ENCODE peak calls at places on chromosome 13, in four cellular contexts. L, Z, A and Q are unnamed samples. For H3K9me3, the result is how much of the 10 kb centered on the place peaks cover.

GRCh38 chr13:94552095-94552494 is 43.9 kb downstream of the TGDS start:
- DNase-seq in L (no peak), Z (no peak), A (no peak), Q (no peak)

GRCh38 chr13:23657056-23657455 is 86.8 kb downstream of the TNFRSF19 start:
- DNase-seq in L (no peak), Z (no peak), A (no peak), Q (no peak)

GRCh38 chr13:27953671-27954405 is 15.3 kb downstream of the CDX2 start:
- DNase-seq in L (peak), Z (peak), A (peak), Q (peak)

GRCh38 chr13:48072787-48073186 is 22.1 kb downstream of the MED4 start:
- DNase-seq in L (no peak), Z (no peak), A (no peak), Q (no peak)

GRCh38 chr13:99124695-99125334 is 75.8 kb upstream of the UBAC2 start:
- DNase-seq in L (no peak), Z (no peak), A (no peak), Q (peak)

GRCh38 chr13:95477187-95477586 is 75.3 kb upstream of the CLDN10 start:
- DNase-seq in L (no peak), Z (no peak), A (no peak), Q (no peak)

GRCh38 chr13:93872376-93872775 is 607.1 kb downstream of the DCT start:
- DNase-seq in L (no peak), Z (no peak), A (no peak), Q (no peak)

GRCh38 chr13:36297600-36298338 is at the start of gene CCDC169:
- DNase-seq in L (peak), Z (peak), A (peak), Q (peak)

GRCh38 chr13:98492335-98493034 is 84.4 kb downstream of the STK24 start:
- DNase-seq in L (peak), Z (no peak), A (no peak), Q (no peak)

GRCh38 chr13:101942038-101942437 is 459.8 kb downstream of the FGF14 start:
- DNase-seq in L (peak), Z (no peak), A (no peak), Q (peak)

GRCh38 chr13:110790371-110790770 is 76.9 kb downstream of the ING1 start:
- DNase-seq in L (no peak), Z (no peak), A (no peak), Q (no peak)

GRCh38 chr13:60020288-60020687 is 143.4 kb downstream of the DIAPH3 start:
- DNase-seq in L (no peak), Z (no peak), A (no peak), Q (no peak)

GRCh38 chr13:30022256-30022655 is 171.8 kb upstream of the UBL3 start:
- DNase-seq in L (no peak), Z (no peak), A (no peak), Q (no peak)

DNA sequence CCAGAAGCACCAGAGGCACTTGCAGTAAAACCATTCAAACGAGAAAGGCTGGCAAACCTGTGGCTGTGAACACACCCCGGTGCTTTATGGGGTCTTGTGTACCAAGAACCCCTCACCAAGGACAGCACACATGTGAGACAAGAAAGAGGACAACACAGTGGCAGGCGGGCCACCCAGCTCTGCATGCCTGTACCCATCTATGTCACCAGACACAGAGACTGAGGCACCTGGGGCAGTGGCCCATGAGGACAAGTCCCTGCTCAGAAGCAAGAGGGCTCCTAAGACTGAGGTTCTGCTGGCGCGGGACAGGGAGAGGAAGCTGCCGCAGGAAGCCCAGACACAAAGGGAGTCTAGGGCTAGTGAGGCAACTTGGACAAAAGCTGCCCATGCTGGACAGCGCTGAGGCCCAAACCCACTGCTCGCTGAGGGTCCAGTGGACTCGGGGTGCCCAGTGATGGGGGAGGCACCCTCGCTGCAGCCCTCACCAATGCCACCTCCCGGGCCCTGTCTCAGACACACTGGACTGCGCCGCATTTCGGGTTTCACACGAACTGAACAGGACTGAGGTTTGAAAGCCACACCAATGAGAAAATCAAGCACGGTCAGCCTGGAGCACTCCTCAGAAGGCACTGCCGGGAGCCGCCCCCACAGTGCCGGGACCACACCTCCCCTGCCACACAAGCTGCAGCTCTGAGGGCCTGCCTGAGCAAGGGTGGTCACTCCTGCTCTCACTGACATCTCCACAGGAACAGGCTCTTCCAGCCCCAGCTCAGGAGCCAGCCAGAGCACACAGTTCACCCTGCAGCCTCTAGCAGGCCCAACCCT is 232.7 kb downstream of the TUBA3C start:
- DNase-seq in L (no peak), Z (peak), A (no peak), Q (no peak)
- H3K9me3 ChIP-seq in L (under half), Z (under half), A (under half), Q (under half)

GRCh38 chr13:112229992-112230872 is 145.9 kb upstream of the SPACA7 start:
- DNase-seq in L (no peak), Z (no peak), A (no peak), Q (no peak)

GRCh38 chr13:112233716-112234115 is 142.4 kb upstream of the SPACA7 start:
- DNase-seq in L (no peak), Z (no peak), A (no peak), Q (no peak)

GRCh38 chr13:112233256-112233655 is 142.9 kb upstream of the SPACA7 start:
- DNase-seq in L (no peak), Z (no peak), A (no peak), Q (no peak)

GRCh38 chr13:112229445-112229844 is 146.7 kb upstream of the SPACA7 start:
- DNase-seq in L (no peak), Z (no peak), A (no peak), Q (no peak)

DNA sequence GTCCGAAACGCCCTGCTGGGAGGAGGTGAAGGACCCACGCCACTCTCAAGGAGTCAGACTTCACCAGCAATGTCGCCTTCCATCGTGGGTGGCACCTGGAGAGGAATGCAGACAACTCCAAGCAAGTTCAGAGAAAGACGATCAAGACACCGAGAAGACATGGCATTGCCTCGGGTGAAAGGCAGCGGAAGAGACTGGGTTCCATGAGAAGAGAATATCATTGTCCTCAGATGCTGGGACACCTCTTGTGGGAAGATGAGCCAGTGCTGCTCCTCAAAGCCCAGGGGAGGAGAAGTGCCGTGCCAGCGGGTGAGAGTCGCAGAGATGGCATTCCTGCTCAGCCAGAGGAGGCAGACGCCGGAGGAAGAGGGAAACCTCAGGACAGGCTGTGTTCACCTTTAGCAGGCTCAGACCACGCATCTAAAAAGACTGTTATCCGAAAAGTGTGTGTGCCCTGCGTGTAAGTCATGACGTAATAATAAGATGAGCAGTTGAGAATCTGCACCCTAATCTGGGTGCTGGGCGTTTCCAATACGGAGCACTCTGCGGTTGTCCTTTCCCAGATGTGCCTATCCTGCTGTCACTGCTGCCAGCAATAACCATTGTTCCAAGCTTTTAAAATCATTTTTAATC is 144.6 kb upstream of the SPACA7 start:
- DNase-seq in L (no peak), Z (no peak), A (no peak), Q (no peak)
- H3K9me3 ChIP-seq in L (under half), Z (under half), A (under half), Q (under half)

DNA sequence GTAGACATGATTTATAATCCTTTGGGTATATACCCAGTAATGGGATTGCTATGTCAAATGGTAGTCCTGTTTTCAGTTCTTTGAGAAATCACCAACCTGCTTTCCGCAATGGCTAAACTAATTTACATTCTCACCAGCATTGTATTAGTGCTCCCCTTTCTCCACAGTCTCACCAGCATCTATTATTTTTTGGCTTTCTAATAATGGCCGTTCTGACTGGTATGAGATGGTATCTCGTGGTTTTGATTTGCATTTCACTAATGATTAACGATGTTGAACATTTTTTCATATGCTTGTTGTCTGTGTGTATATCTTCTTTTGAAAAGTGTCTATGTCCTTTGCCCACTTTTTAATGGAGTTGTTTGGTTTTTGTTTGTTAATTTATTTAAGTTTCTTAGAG is 165.1 kb downstream of the PDS5B start:
- DNase-seq in L (no peak), Z (no peak), A (no peak), Q (no peak)
- H3K9me3 ChIP-seq in L (under half), Z (under half), A (under half), Q (under half)

DNA sequence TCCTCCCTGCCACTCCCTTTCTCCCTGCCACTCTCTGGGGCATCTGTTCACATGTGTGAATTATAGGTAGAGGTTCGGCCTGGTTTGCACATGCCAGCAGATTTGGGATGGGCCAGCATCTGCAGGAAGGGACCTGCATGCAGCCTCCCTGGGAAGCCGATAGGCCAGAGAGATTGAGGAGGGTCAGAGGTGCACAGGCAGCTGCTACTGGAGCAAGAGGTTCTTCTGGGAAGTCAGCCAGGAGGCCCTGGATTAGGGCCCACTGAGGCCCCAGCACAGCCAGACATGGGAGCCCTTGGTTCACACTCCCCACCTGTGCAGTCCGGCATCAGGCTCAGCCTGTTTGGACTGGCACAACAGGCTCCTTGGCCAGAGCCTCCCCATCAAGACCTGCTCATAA is 12.1 kb downstream of the TUBA3C start:
- DNase-seq in L (no peak), Z (no peak), A (no peak), Q (no peak)
- H3K9me3 ChIP-seq in L (under half), Z (under half), A (under half), Q (under half)